ENCODE peak calls at places on chromosomes 16 and 17, in seven cellular contexts. P is D721Med, L is mammary epithelial cell, X is progenitor cell of endocrine pancreas, C is colonic mucosa, Y is MCF 10A, I is IMR-90. W is an unnamed sample.
A peak's percentile ranks its signal among the peaks of the same experiment; 100 is the strongest.

GRCh38 chr16:797120-797420 is 3.5 kb downstream of the GNG13 start:
- DNase-seq in Y (no peak), I (no peak), C (peak; percentile 39), L (no peak), P (no peak), X (no peak), W (no peak)

GRCh38 chr16:31502981-31503380 is 5.2 kb downstream of the RUSF1 start:
- DNase-seq in Y (no peak), P (no peak), X (no peak), C (no peak), I (peak; percentile 43), L (no peak), W (no peak)

GRCh38 chr16:11232852-11233726 is 22.9 kb downstream of the SOCS1 start:
- DNase-seq in X (no peak), P (no peak), C (peak; percentile 50), L (no peak), I (no peak), Y (no peak), W (no peak)

GRCh38 chr17:2275722-2276121 is 27.9 kb downstream of the SMG6 start:
- DNase-seq in X (no peak), L (no peak), Y (no peak), I (no peak), C (no peak), P (no peak), W (no peak)

GRCh38 chr16:57846078-57846697 is 43.9 kb upstream of the KIFC3 start:
- DNase-seq in C (no peak), I (no peak), X (no peak), Y (no peak), L (no peak), P (peak; percentile 31), W (no peak)

GRCh38 chr17:71339219-71339618 is 781.6 kb upstream of the SOX9 start:
- DNase-seq in I (no peak), P (no peak), C (no peak), X (no peak), L (no peak), Y (peak; percentile 40), W (no peak)

GRCh38 chr16:81313731-81314602 is 795 bp upstream of the GAN start:
- DNase-seq in L (no peak), C (peak; percentile 25), X (no peak), I (no peak), P (no peak), Y (no peak), W (no peak)

GRCh38 chr17:77475012-77475976 is 334.5 kb downstream of the SEC14L1 start:
- DNase-seq in P (no peak), C (no peak), I (peak; percentile 95), L (peak; percentile 85), Y (peak; percentile 26), X (no peak), W (no peak)

GRCh38 chr16:65601781-65602180 is 479.9 kb upstream of the CDH11 start:
- DNase-seq in L (no peak), P (no peak), I (no peak), C (no peak), Y (no peak), X (no peak), W (no peak)

GRCh38 chr17:44628234-44629188 is 27.8 kb upstream of the MEIOC start:
- DNase-seq in P (no peak), L (no peak), I (no peak), Y (no peak), X (no peak), C (peak; percentile 25), W (peak; percentile 56)

GRCh38 chr17:78316867-78317816 is 42.7 kb downstream of the SOCS3 start:
- DNase-seq in X (no peak), P (no peak), C (peak; percentile 94), L (no peak), I (peak; percentile 71), Y (peak; percentile 63), W (no peak)

GRCh38 chr17:57467801-57468200 is 211.5 kb downstream of the MSI2 start:
- DNase-seq in L (no peak), Y (no peak), P (no peak), X (no peak), I (no peak), C (no peak), W (no peak)
- TF ChIP-seq CTCF in L (no peak), Y (no peak), P (no peak), X (no peak), I (no peak), C (no peak), W (no peak)

GRCh38 chr16:78309763-78310162 is 210.3 kb downstream of the WWOX start:
- DNase-seq in Y (no peak), I (no peak), C (no peak), X (no peak), P (no peak), L (no peak), W (no peak)

GRCh38 chr16:78310990-78311561 is 211.6 kb downstream of the WWOX start:
- DNase-seq in L (no peak), X (no peak), C (no peak), P (no peak), I (peak; percentile 2), Y (no peak), W (no peak)

GRCh38 chr16:78311831-78312230 is 212.4 kb downstream of the WWOX start:
- DNase-seq in C (no peak), P (no peak), I (no peak), X (no peak), L (no peak), Y (no peak), W (no peak)

GRCh38 chr16:78310196-78310595 is 210.7 kb downstream of the WWOX start:
- DNase-seq in Y (no peak), C (no peak), P (no peak), L (no peak), X (no peak), I (no peak), W (no peak)

GRCh38 chr16:78307824-78308528 is 208.5 kb downstream of the WWOX start:
- DNase-seq in C (no peak), Y (no peak), P (no peak), I (no peak), L (no peak), X (no peak), W (no peak)
- TF ChIP-seq CTCF in C (no peak), Y (no peak), P (no peak), I (no peak), L (no peak), X (no peak), W (no peak)

DNA sequence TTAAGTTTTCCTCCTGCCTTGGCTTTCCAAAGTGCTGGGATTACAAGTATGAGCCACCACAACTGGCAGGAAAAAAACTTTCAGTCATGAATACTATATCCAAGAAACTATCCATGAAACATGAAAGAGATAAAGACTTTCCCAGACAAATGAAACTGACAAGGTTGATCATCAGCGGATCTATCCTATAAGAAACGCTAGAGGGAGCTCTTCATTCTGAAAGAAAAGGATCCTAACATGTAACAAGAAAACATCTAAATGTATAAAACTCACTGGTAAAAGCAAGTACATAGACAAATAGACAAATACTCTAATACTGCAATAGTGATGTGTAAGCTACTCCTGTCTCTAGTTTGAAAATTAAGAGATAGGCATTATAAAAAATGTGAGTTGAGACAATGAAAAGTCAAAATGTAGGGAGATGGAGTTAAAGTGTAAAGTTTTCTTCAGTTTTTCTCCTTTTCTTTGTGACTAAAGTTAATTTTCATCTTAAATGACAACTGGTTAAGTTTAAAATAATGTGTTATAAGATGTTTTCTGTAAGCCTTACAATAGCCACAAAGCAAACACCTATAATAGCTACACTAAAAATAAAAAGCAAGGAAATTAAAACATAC is 79.6 kb upstream of the TEKT1 start:
- DNase-seq in C (no peak), Y (peak; percentile 62), I (peak; percentile 57), P (no peak), L (peak; percentile 35), X (no peak), W (no peak)
- TF ChIP-seq CTCF in C (peak; percentile 73), Y (peak; percentile 46), I (peak; percentile 67), P (peak; percentile 44), L (peak; percentile 66), X (peak; percentile 72), W (peak; percentile 78)

GRCh38 chr17:5472511-5472910 is 3.7 kb upstream of the DHX33 start:
- DNase-seq in Y (no peak), P (no peak), X (no peak), I (no peak), C (no peak), L (no peak), W (no peak)

GRCh38 chr17:5464717-5465507 is 3.9 kb downstream of the DHX33 start:
- DNase-seq in I (no peak), L (no peak), P (no peak), C (no peak), X (no peak), Y (no peak), W (no peak)

GRCh38 chr17:5467416-5467815 is 1.4 kb downstream of the DHX33 start:
- DNase-seq in L (no peak), I (no peak), X (no peak), Y (no peak), C (no peak), P (no peak), W (no peak)

GRCh38 chr17:5466295-5466694 is 2.5 kb downstream of the DHX33 start:
- DNase-seq in Y (no peak), P (no peak), C (no peak), L (no peak), I (no peak), X (no peak), W (no peak)

GRCh38 chr17:5468075-5468473 is 708 bp downstream of the DHX33 start:
- DNase-seq in L (peak; percentile 16), I (no peak), P (no peak), C (no peak), Y (no peak), X (no peak), W (peak; percentile 21)
- TF ChIP-seq CTCF in L (no peak), I (no peak), P (no peak), C (no peak), Y (no peak), X (no peak), W (no peak)

GRCh38 chr16:67930191-67930590 is 1.5 kb downstream of the CTRL start:
- DNase-seq in I (no peak), C (no peak), L (no peak), Y (no peak), P (no peak), X (no peak), W (no peak)

GRCh38 chr16:67930678-67931211 is 917 bp downstream of the CTRL start:
- DNase-seq in I (no peak), P (no peak), Y (no peak), X (no peak), L (no peak), C (no peak), W (no peak)

GRCh38 chr16:67933805-67934204 is 2.1 kb upstream of the CTRL start:
- DNase-seq in P (no peak), X (no peak), C (no peak), Y (no peak), I (no peak), L (no peak), W (no peak)

GRCh38 chr16:67932462-67932840 is 789 bp upstream of the CTRL start:
- DNase-seq in L (no peak), C (no peak), X (no peak), P (no peak), I (no peak), Y (no peak), W (no peak)

GRCh38 chr16:67931712-67932461 is at the start of gene CTRL:
- DNase-seq in X (no peak), Y (no peak), C (no peak), I (no peak), P (no peak), L (no peak), W (no peak)
- TF ChIP-seq CTCF in X (peak; percentile 24), Y (no peak), C (no peak), I (no peak), P (no peak), L (no peak), W (peak; percentile 41)